ENCODE peak calls at places on chromosomes 2 and 18, in seven cellular contexts. R, N, E, T, P, Z and W are unnamed samples.

GRCh38 chr2:132857334-132857733 is 187.3 kb upstream of the LYPD1 start:
- DNase-seq in N (no peak), P (no peak), T (no peak), R (no peak), E (no peak), Z (no peak), W (no peak)

GRCh38 chr2:60992985-60993392 is 24.5 kb upstream of the PEX13 start:
- DNase-seq in T (no peak), R (no peak), Z (peak; percentile 79), P (peak; percentile 40), E (no peak), N (no peak), W (no peak)

GRCh38 chr2:128607440-128607839 is 288.8 kb upstream of the HS6ST1 start:
- DNase-seq in P (no peak), T (no peak), R (no peak), N (peak; percentile 55), E (no peak), Z (peak; percentile 47), W (no peak)

GRCh38 chr2:188028739-188029138 is 262.9 kb upstream of the GULP1 start:
- DNase-seq in N (no peak), P (no peak), R (no peak), T (no peak), E (no peak), Z (no peak), W (no peak)

GRCh38 chr2:20125616-20126015 is 74.2 kb upstream of the LAPTM4A start:
- DNase-seq in R (no peak), T (no peak), E (no peak), N (no peak), P (no peak), Z (peak; percentile 6), W (no peak)

GRCh38 chr2:41853427-41854191 is 194.2 kb upstream of the PKDCC start:
- DNase-seq in Z (no peak), P (peak; percentile 47), E (peak; percentile 35), T (peak; percentile 79), R (peak; percentile 51), N (no peak), W (peak; percentile 33)

GRCh38 chr2:134218928-134219707 is 34.8 kb upstream of the MGAT5 start:
- DNase-seq in R (peak; percentile 45), P (no peak), Z (peak; percentile 90), T (no peak), E (no peak), N (no peak), W (no peak)

GRCh38 chr18:79902640-79903039 is 48.8 kb downstream of the SLC66A2 start:
- DNase-seq in R (peak; percentile 6), E (no peak), P (no peak), T (no peak), Z (peak; percentile 65), N (peak; percentile 48), W (no peak)

GRCh38 chr2:171432969-171433762 is 624 bp downstream of the METTL8 start:
- DNase-seq in Z (peak; percentile 84), T (no peak), N (no peak), R (peak; percentile 72), E (peak; percentile 63), P (peak; percentile 34), W (peak; percentile 67)

GRCh38 chr2:135281375-135281774 is 229.3 kb downstream of the RAB3GAP1 start:
- DNase-seq in P (no peak), T (no peak), R (no peak), Z (no peak), N (no peak), E (no peak), W (no peak)

GRCh38 chr2:231764752-231765151 is 16.3 kb downstream of the PDE6D start:
- DNase-seq in T (no peak), E (no peak), R (no peak), Z (no peak), N (no peak), P (no peak), W (no peak)

GRCh38 chr2:170409164-170409535 is 231.2 kb downstream of the MYO3B start:
- DNase-seq in E (peak; percentile 68), T (peak; percentile 86), N (peak; percentile 84), P (peak; percentile 80), Z (no peak), R (peak; percentile 78), W (peak; percentile 69)

GRCh38 chr2:69624611-69625010 is 18.9 kb downstream of the AAK1 start:
- DNase-seq in E (no peak), N (no peak), Z (no peak), R (no peak), P (no peak), T (no peak), W (no peak)

GRCh38 chr2:227853204-227853629 is 18.2 kb upstream of the DAW1 start:
- DNase-seq in Z (no peak), T (no peak), P (no peak), E (no peak), N (no peak), R (no peak), W (no peak)

GRCh38 chr18:76386071-76386470 is 109.0 kb downstream of the ZNF516 start:
- DNase-seq in N (peak; percentile 43), E (no peak), Z (no peak), T (no peak), P (peak; percentile 23), R (no peak), W (no peak)

GRCh38 chr2:48433682-48434081 is 96.3 kb upstream of the STON1 start:
- DNase-seq in Z (no peak), R (peak; percentile 31), E (no peak), N (no peak), T (no peak), P (no peak), W (no peak)

GRCh38 chr2:140454717-140455116 is 1674.5 kb upstream of the NXPH2 start:
- DNase-seq in P (no peak), E (peak; percentile 27), R (no peak), T (no peak), N (no peak), Z (no peak), W (no peak)

GRCh38 chr2:158097481-158097880 is 4.2 kb upstream of the UPP2 start:
- DNase-seq in Z (no peak), E (no peak), T (no peak), N (no peak), P (no peak), R (no peak), W (no peak)

GRCh38 chr2:101985101-101985792 is 6.5 kb upstream of the IL1R2 start:
- DNase-seq in R (peak; percentile 69), P (no peak), T (no peak), Z (no peak), E (no peak), N (no peak), W (no peak)

GRCh38 chr2:59926706-59927105 is 626.7 kb downstream of the BCL11A start:
- DNase-seq in P (no peak), R (no peak), Z (no peak), E (no peak), N (no peak), T (no peak), W (no peak)

GRCh38 chr2:196101325-196101981 is 32.8 kb upstream of the DNAH7 start:
- DNase-seq in E (no peak), R (peak; percentile 30), T (no peak), P (no peak), N (no peak), Z (peak; percentile 82), W (no peak)

GRCh38 chr2:100653449-100654045 is 90.8 kb downstream of the PDCL3 start:
- DNase-seq in T (peak; percentile 29), E (no peak), P (no peak), N (no peak), Z (no peak), R (no peak), W (no peak)

GRCh38 chr2:57598552-57598951 is 448.1 kb upstream of the VRK2 start:
- DNase-seq in P (no peak), E (no peak), N (no peak), T (no peak), Z (no peak), R (no peak), W (no peak)

DNA sequence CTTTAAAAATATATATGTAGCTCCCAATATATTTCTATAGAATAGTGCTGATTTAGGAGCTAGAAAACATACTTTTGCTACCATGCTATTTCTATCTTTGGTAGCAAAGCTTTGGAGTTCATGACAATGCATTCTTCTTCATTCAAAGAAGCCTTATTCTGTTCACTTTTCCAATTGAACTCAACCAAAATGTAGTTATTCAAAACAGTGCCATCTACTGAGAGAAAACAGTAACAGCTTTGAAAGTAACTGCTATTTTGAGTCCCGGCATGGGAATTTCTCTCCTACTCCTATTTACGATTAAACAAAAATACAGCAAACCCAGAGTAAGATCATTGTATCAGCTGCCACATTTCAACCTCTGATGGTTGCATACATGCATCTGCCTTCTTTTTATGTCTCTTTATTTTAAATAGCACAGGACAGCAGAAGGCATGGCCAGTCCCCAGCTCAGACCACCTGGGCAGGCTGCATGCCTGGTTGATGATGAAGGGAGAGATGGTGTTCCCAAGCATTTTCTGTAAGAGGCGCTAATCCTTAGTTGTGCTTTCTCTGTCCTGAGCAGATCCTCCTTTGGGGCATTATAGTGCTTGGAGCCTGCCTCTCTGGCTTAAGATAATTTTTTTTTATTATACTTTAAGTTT is 69.7 kb upstream of the SULT1C3 start:
- DNase-seq in N (no peak), P (no peak), Z (no peak), E (no peak), R (no peak), T (peak; percentile 54), W (no peak)
- TF ChIP-seq CTCF in N (peak; percentile 31), P (no peak), Z (no peak), E (peak; percentile 40), R (no peak), T (peak; percentile 51), W (no peak)

DNA sequence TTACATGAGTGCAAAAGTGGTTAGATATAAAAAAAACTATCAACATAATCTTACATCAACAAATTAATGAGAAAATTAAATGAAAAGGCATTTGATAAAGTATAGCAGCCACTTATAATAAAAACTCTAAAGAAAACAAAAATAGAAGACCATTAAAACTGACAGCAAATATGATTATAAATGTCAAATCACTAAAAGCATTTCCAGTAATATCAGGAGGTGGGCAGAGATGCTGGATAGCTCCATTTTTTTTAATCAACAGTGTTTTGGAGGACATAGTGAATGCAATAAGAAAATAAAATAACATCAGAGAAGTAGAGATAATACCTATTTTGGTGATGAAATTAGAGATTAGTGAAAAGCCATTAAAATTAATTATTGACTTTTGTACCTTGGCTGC is 173.4 kb downstream of the LRRTM4 start:
- DNase-seq in R (no peak), T (no peak), P (no peak), E (no peak), Z (no peak), N (no peak), W (no peak)
- TF ChIP-seq POLR2A in R (no peak), T (no peak), P (no peak), E (no peak), Z (no peak), N (no peak), W (no peak)

GRCh38 chr2:160541745-160542144 is 48.1 kb upstream of the RBMS1 start:
- DNase-seq in N (no peak), E (no peak), R (no peak), T (no peak), Z (no peak), P (no peak), W (no peak)
- TF ChIP-seq POLR2AphosphoS5 in N (no peak), E (no peak), R (no peak), T (no peak), Z (no peak), P (no peak), W (no peak)

DNA sequence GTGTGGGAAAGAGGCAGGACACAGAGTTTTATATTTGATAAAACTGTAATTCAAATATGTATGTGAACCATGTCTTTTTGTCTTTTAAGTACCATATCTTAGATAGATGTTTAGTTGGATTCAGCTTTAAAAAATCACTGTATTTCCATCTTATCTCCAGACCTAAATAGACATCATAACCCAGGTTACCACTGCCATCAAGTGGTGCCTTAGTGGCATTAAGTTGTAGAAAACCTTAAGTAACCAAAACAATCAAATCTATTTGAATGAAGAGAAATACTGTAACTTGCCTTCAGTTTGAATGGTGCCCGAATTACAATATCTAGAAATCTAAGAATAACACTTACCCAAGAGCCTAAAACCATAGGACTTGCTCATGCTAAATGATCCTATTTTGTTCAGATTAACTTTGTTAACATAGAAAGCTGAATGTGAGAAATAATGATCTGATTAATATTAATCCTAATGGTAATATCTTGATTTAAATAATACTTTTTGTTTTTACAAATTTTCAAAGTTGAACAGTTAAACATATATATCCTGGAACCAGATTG is 92.5 kb upstream of the MAP2 start:
- DNase-seq in R (no peak), N (no peak), Z (no peak), T (no peak), E (peak; percentile 62), P (no peak), W (no peak)
- TF ChIP-seq CTCF in R (no peak), N (no peak), Z (no peak), T (peak; percentile 71), E (peak; percentile 47), P (no peak), W (peak; percentile 28)